ENCODE peak calls at places on chromosomes 16 and 17, in five cellular contexts. X, T, Y, R and O are unnamed samples.

GRCh38 chr16:89863741-89864391 is 9.5 kb upstream of the TCF25 start:
- DNase-seq in X (peak; percentile 32), T (peak; percentile 27), Y (peak; percentile 57), R (no peak), O (peak; percentile 13)

GRCh38 chr16:68951991-68952877 is 108.9 kb downstream of the TANGO6 start:
- DNase-seq in X (no peak), T (no peak), Y (no peak), R (no peak), O (peak; percentile 65)

GRCh38 chr17:32873114-32873513 is 3.8 kb downstream of the MYO1D start:
- DNase-seq in X (no peak), T (no peak), Y (no peak), R (no peak), O (no peak)

GRCh38 chr17:78923660-78924453 is 1.3 kb downstream of the TIMP2 start:
- DNase-seq in X (peak; percentile 64), T (peak; percentile 87), Y (peak; percentile 97), R (peak; percentile 95), O (peak; percentile 50)

GRCh38 chr16:65771707-65772106 is 594.8 kb upstream of the CDH5 start:
- DNase-seq in X (no peak), T (no peak), Y (no peak), R (no peak), O (no peak)

GRCh38 chr17:18981642-18982424 is 22.7 kb downstream of the FAM83G start:
- DNase-seq in X (peak; percentile 55), T (no peak), Y (no peak), R (no peak), O (peak; percentile 69)

GRCh38 chr16:54935411-54936085 is 4.9 kb downstream of the IRX5 start:
- DNase-seq in X (no peak), T (no peak), Y (no peak), R (no peak), O (peak; percentile 13)

GRCh38 chr16:72508196-72508595 is 336.2 kb upstream of the PMFBP1 start:
- DNase-seq in X (no peak), T (no peak), Y (no peak), R (no peak), O (peak; percentile 58)

GRCh38 chr16:5024632-5025031 is 9.1 kb downstream of the NAGPA start:
- DNase-seq in X (no peak), T (no peak), Y (peak; percentile 55), R (no peak), O (no peak)

GRCh38 chr16:16007743-16008111 is 58.3 kb downstream of the ABCC1 start:
- DNase-seq in X (no peak), T (no peak), Y (peak; percentile 81), R (no peak), O (no peak)

GRCh38 chr17:80539022-80539421 is 5.6 kb upstream of the RPTOR start:
- DNase-seq in X (peak; percentile 8), T (no peak), Y (no peak), R (no peak), O (no peak)